ENCODE peak calls at places on chromosomes 16 and 17, in seven cellular contexts. O, F, W, Z, T, C and N are unnamed samples.

GRCh38 chr17:74211141-74211928 is 2.0 kb upstream of the TTYH2 start:
- DNase-seq in O (no peak), F (peak; percentile 73), W (no peak), Z (no peak), T (no peak), C (no peak), N (no peak)

GRCh38 chr17:50204431-50204830 is 3.0 kb upstream of the COL1A1 start:
- DNase-seq in O (no peak), F (no peak), W (no peak), Z (no peak), T (peak; percentile 35), C (peak; percentile 0), N (no peak)

GRCh38 chr17:15177343-15177742 is 87.8 kb downstream of the PMP22 start:
- DNase-seq in O (no peak), F (no peak), W (no peak), Z (no peak), T (no peak), C (no peak), N (no peak)

GRCh38 chr16:56262148-56262878 is 71.0 kb downstream of the GNAO1 start:
- DNase-seq in O (no peak), F (no peak), W (no peak), Z (peak; percentile 72), T (no peak), C (peak; percentile 38), N (no peak)

GRCh38 chr17:69060835-69061234 is at the start of gene ABCA9:
- DNase-seq in O (no peak), F (no peak), W (no peak), Z (no peak), T (no peak), C (no peak), N (no peak)

GRCh38 chr17:21462259-21462658 is 86.1 kb downstream of the KCNJ12 start:
- DNase-seq in O (no peak), F (no peak), W (no peak), Z (no peak), T (no peak), C (no peak), N (no peak)

GRCh38 chr16:80080287-80080851 is 460.4 kb upstream of the DYNLRB2 start:
- DNase-seq in O (no peak), F (no peak), W (no peak), Z (no peak), T (no peak), C (no peak), N (no peak)

GRCh38 chr16:22848451-22848850 is 34.5 kb downstream of the HS3ST2 start:
- DNase-seq in O (no peak), F (no peak), W (no peak), Z (no peak), T (no peak), C (no peak), N (no peak)

GRCh38 chr17:55549140-55549539 is 37.9 kb upstream of the SMIM36 start:
- DNase-seq in O (peak; percentile 39), F (no peak), W (no peak), Z (no peak), T (no peak), C (no peak), N (no peak)

GRCh38 chr16:69481901-69482341 is 57.5 kb downstream of the CYB5B start:
- DNase-seq in O (no peak), F (no peak), W (peak; percentile 93), Z (peak; percentile 92), T (peak; percentile 60), C (peak; percentile 31), N (peak; percentile 91)

GRCh38 chr17:40224707-40225092 is 5.6 kb downstream of the WIPF2 start:
- DNase-seq in O (no peak), F (no peak), W (no peak), Z (no peak), T (no peak), C (no peak), N (peak; percentile 40)

GRCh38 chr17:60145006-60145935 is 4.5 kb upstream of the CA4 start:
- DNase-seq in O (no peak), F (peak; percentile 49), W (no peak), Z (no peak), T (no peak), C (no peak), N (no peak)

GRCh38 chr16:85616608-85617311 is 3.6 kb downstream of the GSE1 start:
- DNase-seq in O (no peak), F (no peak), W (no peak), Z (no peak), T (no peak), C (peak; percentile 63), N (peak; percentile 68)

GRCh38 chr16:8572919-8573724 is 17.2 kb downstream of the TMEM114 start:
- DNase-seq in O (peak; percentile 53), F (peak; percentile 69), W (no peak), Z (no peak), T (no peak), C (no peak), N (no peak)

GRCh38 chr17:18356624-18357023 is 6.7 kb downstream of the SHMT1 start:
- DNase-seq in O (no peak), F (no peak), W (no peak), Z (peak; percentile 81), T (no peak), C (peak; percentile 25), N (no peak)

GRCh38 chr17:28741358-28742349 is 2.2 kb upstream of the TRAF4 start:
- DNase-seq in O (no peak), F (no peak), W (no peak), Z (no peak), T (no peak), C (peak; percentile 42), N (no peak)

GRCh38 chr16:27798241-27798640 is 248.3 kb downstream of the KATNIP start:
- DNase-seq in O (no peak), F (no peak), W (no peak), Z (no peak), T (no peak), C (no peak), N (no peak)

GRCh38 chr16:65731840-65732239 is 610.0 kb upstream of the CDH11 start:
- DNase-seq in O (no peak), F (no peak), W (no peak), Z (no peak), T (no peak), C (no peak), N (no peak)

GRCh38 chr16:9311303-9311954 is 220.0 kb downstream of the HAPSTR1 start:
- DNase-seq in O (no peak), F (peak; percentile 54), W (no peak), Z (no peak), T (no peak), C (peak; percentile 42), N (no peak)

GRCh38 chr17:41404024-41404651 is 6.7 kb upstream of the KRT31 start:
- DNase-seq in O (peak; percentile 82), F (no peak), W (no peak), Z (no peak), T (no peak), C (no peak), N (no peak)

DNA sequence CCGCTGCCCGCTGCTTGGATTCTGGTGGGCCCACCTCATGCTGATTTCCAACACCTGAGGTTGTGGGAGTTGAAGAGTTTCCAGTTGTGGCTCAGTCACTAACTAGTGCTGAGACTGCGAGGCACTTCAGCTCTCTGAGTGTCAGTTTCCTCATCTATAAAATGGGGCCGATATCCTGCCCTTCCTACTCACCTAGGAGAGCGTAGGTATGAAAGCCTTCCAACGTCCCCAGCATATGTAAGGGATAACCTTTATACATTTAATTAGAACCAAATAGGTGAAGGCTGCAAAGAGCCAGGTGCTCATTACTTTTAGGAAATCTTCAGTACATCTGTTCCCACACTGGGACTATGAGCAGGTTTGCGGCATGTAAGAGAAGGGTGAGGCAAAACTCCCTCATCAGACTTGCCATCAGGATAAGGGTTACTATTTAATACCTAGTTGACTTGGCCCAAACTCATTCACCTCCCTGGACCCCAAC is 782 bp upstream of the KIF18B start:
- DNase-seq in O (no peak), F (no peak), W (no peak), Z (peak; percentile 12), T (no peak), C (no peak), N (no peak)
- TF ChIP-seq EP300 in O (no peak), F (no peak), W (no peak), Z (no peak), T (no peak), C (no peak), N (no peak)

GRCh38 chr16:67243481-67243880 is 3.8 kb downstream of the FHOD1 start:
- DNase-seq in O (no peak), F (no peak), W (no peak), Z (no peak), T (no peak), C (no peak), N (no peak)

GRCh38 chr16:67242138-67242730 is 5.0 kb downstream of the FHOD1 start:
- DNase-seq in O (no peak), F (no peak), W (no peak), Z (no peak), T (no peak), C (no peak), N (no peak)

GRCh38 chr16:67238806-67239470 is 8.3 kb downstream of the FHOD1 start:
- DNase-seq in O (no peak), F (no peak), W (no peak), Z (no peak), T (no peak), C (no peak), N (no peak)

GRCh38 chr16:67240506-67240905 is 6.8 kb downstream of the FHOD1 start:
- DNase-seq in O (no peak), F (no peak), W (no peak), Z (no peak), T (no peak), C (no peak), N (no peak)

GRCh38 chr16:67241008-67241900 is 6.0 kb downstream of the FHOD1 start:
- DNase-seq in O (peak; percentile 74), F (no peak), W (no peak), Z (no peak), T (no peak), C (peak; percentile 77), N (peak; percentile 91)
- TF ChIP-seq EP300 in O (no peak), F (no peak), W (no peak), Z (no peak), T (no peak), C (no peak), N (no peak)

GRCh38 chr17:76528156-76528527 is 9.4 kb downstream of the CYGB start:
- DNase-seq in O (no peak), F (no peak), W (no peak), Z (no peak), T (peak; percentile 63), C (no peak), N (no peak)

GRCh38 chr17:76529224-76529642 is 8.3 kb downstream of the CYGB start:
- DNase-seq in O (no peak), F (no peak), W (peak; percentile 92), Z (peak; percentile 96), T (peak; percentile 86), C (peak; percentile 66), N (peak; percentile 48)

GRCh38 chr17:76529643-76530488 is 7.6 kb downstream of the CYGB start:
- DNase-seq in O (no peak), F (peak; percentile 57), W (peak; percentile 89), Z (peak; percentile 97), T (peak; percentile 94), C (peak; percentile 72), N (peak; percentile 66)

GRCh38 chr17:76528528-76529223 is 8.8 kb downstream of the CYGB start:
- DNase-seq in O (no peak), F (no peak), W (no peak), Z (no peak), T (peak; percentile 75), C (no peak), N (no peak)

GRCh38 chr17:76527430-76528111 is 9.9 kb downstream of the CYGB start:
- DNase-seq in O (no peak), F (peak; percentile 78), W (no peak), Z (peak; percentile 91), T (peak; percentile 86), C (peak; percentile 77), N (peak; percentile 60)
- TF ChIP-seq EP300 in O (no peak), F (no peak), W (no peak), Z (peak; percentile 16), T (peak; percentile 53), C (peak; percentile 28), N (peak; percentile 39)

GRCh38 chr17:42677921-42678781 is 1.4 kb upstream of the PLEKHH3 start:
- DNase-seq in O (peak; percentile 99), F (peak; percentile 92), W (peak; percentile 96), Z (peak; percentile 96), T (peak; percentile 89), C (peak; percentile 90), N (peak; percentile 85)
- TF ChIP-seq EP300 in O (no peak), F (peak; percentile 54), W (no peak), Z (no peak), T (no peak), C (no peak), N (no peak)